ENCODE peak calls at places on chromosomes 6 and 20, in seven cellular contexts. A is nephron progenitor cell, F is brain microvascular endothelial cell, L is MM.1S, W is GM20000, S is fibroblast of the aortic adventitia, I is endodermal cell. E is an unnamed sample.

GRCh38 chr6:108365488-108365887 is 70.6 kb downstream of the AFG1L start:
- DNase-seq in F (no peak), A (no peak), L (no peak), W (no peak), I (no peak), S (peak; percentile 2), E (no peak)

GRCh38 chr6:30041821-30042220 is 19.2 kb upstream of the POLR1H start:
- DNase-seq in S (no peak), I (no peak), F (no peak), L (no peak), W (no peak), A (no peak), E (no peak)

GRCh38 chr6:84597238-84597875 is 167.0 kb downstream of the TBX18 start:
- DNase-seq in S (peak; percentile 40), L (no peak), A (no peak), F (peak; percentile 41), W (no peak), I (no peak), E (no peak)

GRCh38 chr6:144364727-144365126 is 79.6 kb downstream of the UTRN start:
- DNase-seq in L (no peak), A (no peak), F (no peak), S (no peak), W (no peak), I (no peak), E (no peak)

GRCh38 chr6:63560806-63561672 is 11.2 kb upstream of the LOC128125822 start:
- DNase-seq in I (no peak), S (peak; percentile 80), L (no peak), A (no peak), W (no peak), F (no peak), E (no peak)

GRCh38 chr6:90256698-90257485 is 39.8 kb downstream of the BACH2 start:
- DNase-seq in W (no peak), I (no peak), L (no peak), F (peak; percentile 65), A (no peak), S (peak; percentile 59), E (no peak)

GRCh38 chr6:391559-392440 is at the start of gene IRF4:
- DNase-seq in W (peak; percentile 97), F (no peak), I (peak; percentile 84), S (no peak), A (peak; percentile 47), L (peak; percentile 88), E (peak; percentile 95)

GRCh38 chr6:161079566-161080262 is 88.1 kb downstream of the MAP3K4 start:
- DNase-seq in W (no peak), S (peak; percentile 42), A (no peak), I (no peak), F (peak; percentile 84), L (no peak), E (no peak)

GRCh38 chr6:154086510-154086909 is 47.5 kb downstream of the OPRM1 start:
- DNase-seq in L (no peak), F (no peak), W (no peak), I (no peak), A (no peak), S (no peak), E (no peak)

GRCh38 chr6:33809619-33810018 is 5.8 kb upstream of the MLN start:
- DNase-seq in L (no peak), I (no peak), A (no peak), F (no peak), W (no peak), S (no peak), E (no peak)

GRCh38 chr6:5905431-5906339 is 101.0 kb downstream of the NRN1 start:
- DNase-seq in F (peak; percentile 87), A (no peak), L (no peak), W (no peak), I (no peak), S (peak; percentile 97), E (no peak)

GRCh38 chr20:675453-676314 is at the start of gene SCRT2:
- DNase-seq in W (peak; percentile 86), I (peak; percentile 95), A (peak; percentile 97), F (peak; percentile 38), L (peak; percentile 73), S (peak; percentile 66), E (peak; percentile 84)

GRCh38 chr6:121516331-121516730 is 80.9 kb downstream of the GJA1 start:
- DNase-seq in I (no peak), F (peak; percentile 58), W (no peak), A (no peak), S (peak; percentile 66), L (no peak), E (no peak)

GRCh38 chr6:141914646-141915045 is 218.1 kb upstream of the GJE1 start:
- DNase-seq in L (no peak), W (no peak), A (no peak), F (peak; percentile 6), S (no peak), I (no peak), E (no peak)

GRCh38 chr6:16633465-16633864 is 127.8 kb downstream of the ATXN1 start:
- DNase-seq in A (no peak), I (no peak), S (no peak), L (no peak), F (no peak), W (no peak), E (no peak)

GRCh38 chr6:75986935-75987334 is 85.5 kb downstream of the IMPG1 start:
- DNase-seq in A (no peak), I (no peak), F (no peak), W (no peak), L (no peak), S (no peak), E (no peak)

GRCh38 chr20:59086923-59087322 is 44.3 kb upstream of the PRELID3B start:
- DNase-seq in L (no peak), A (no peak), I (no peak), F (no peak), S (no peak), W (no peak), E (no peak)

GRCh38 chr6:46465294-46466165 is 25.7 kb downstream of the RCAN2 start:
- DNase-seq in S (peak; percentile 7), I (no peak), F (no peak), W (no peak), L (no peak), A (no peak), E (no peak)

GRCh38 chr6:57162008-57162407 is 10.1 kb upstream of the BAG2 start:
- DNase-seq in W (no peak), L (no peak), S (no peak), A (no peak), I (no peak), F (no peak), E (no peak)

GRCh38 chr6:6565069-6565468 is 23.5 kb upstream of the LY86 start:
- DNase-seq in A (no peak), L (no peak), I (no peak), F (no peak), S (no peak), W (no peak), E (no peak)

GRCh38 chr6:157551041-157551832 is 170.2 kb downstream of the ZDHHC14 start:
- DNase-seq in W (no peak), S (no peak), F (no peak), L (no peak), I (peak; percentile 56), A (no peak), E (no peak)

GRCh38 chr20:62860924-62861691 is 514 bp downstream of the TCFL5 start:
- DNase-seq in W (no peak), A (no peak), F (no peak), I (peak; percentile 67), S (no peak), L (no peak), E (peak; percentile 49)

GRCh38 chr6:163354085-163354484 is 60.4 kb upstream of the QKI start:
- DNase-seq in I (no peak), S (peak; percentile 15), W (no peak), A (no peak), L (no peak), F (peak; percentile 67), E (no peak)

GRCh38 chr20:45969712-45970634 is 2.0 kb downstream of the ZNF335 start:
- DNase-seq in I (peak; percentile 81), F (peak; percentile 55), W (peak; percentile 55), S (peak; percentile 77), A (no peak), L (peak; percentile 43), E (no peak)

GRCh38 chr6:2037230-2037926 is 208.0 kb downstream of the GMDS start:
- DNase-seq in A (no peak), I (peak; percentile 60), W (no peak), F (no peak), L (no peak), S (peak; percentile 61), E (no peak)

GRCh38 chr6:30470968-30471367 is 18.3 kb upstream of the HLA-E start:
- DNase-seq in F (no peak), S (no peak), A (no peak), L (no peak), W (no peak), I (no peak), E (no peak)

GRCh38 chr6:64861039-64861651 is 845.9 kb downstream of the EYS start:
- DNase-seq in L (no peak), W (no peak), A (no peak), F (no peak), S (no peak), I (no peak), E (no peak)

GRCh38 chr6:131523988-131524673 is 48.9 kb upstream of the ARG1 start:
- DNase-seq in S (no peak), L (no peak), I (no peak), W (no peak), F (no peak), A (no peak), E (no peak)
- TF ChIP-seq CTCF in S (no peak), L (no peak), I (no peak), W (no peak), F (no peak), A (no peak), E (no peak)

DNA sequence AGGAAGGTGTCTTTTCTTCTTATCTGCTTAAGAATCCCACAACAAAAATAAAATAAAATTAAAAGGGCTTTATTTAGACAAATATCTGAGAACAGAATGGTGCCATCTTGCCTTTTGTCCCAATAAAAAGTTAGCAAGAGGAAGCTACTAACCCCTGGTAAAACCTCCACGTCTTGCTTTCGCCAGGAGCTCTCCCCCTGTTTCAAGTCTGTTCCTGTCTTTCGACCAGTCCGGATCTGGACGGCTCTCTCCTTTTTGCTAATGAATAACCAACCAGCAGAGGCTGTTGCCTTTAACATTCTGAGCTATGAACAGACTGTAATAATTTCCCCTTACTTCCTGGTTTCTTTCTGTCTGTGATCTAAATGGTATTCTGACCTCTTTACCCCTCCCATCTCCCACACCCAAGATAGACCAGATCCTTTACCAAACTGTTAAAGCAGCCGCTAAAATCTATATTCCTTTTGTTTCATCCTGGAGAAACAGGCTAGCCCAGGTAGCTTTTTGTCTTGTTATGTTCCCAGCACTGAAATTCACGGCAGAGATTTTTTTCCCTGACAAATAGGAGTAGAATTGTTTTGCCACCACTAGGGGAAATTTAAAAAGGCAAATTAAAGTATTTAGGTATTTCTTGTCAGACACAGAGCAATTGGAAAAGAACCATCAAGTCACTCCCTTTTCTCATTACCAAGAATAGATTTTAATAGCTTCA is at the start of gene FRK:
- DNase-seq in W (no peak), L (peak; percentile 32), A (no peak), S (peak; percentile 69), I (no peak), F (peak; percentile 43), E (no peak)
- TF ChIP-seq CTCF in W (no peak), L (peak; percentile 46), A (no peak), S (peak; percentile 51), I (peak; percentile 66), F (peak; percentile 12), E (no peak)

GRCh38 chr6:159842035-159842434 is 42.0 kb downstream of the PNLDC1 start:
- DNase-seq in L (no peak), S (peak; percentile 27), W (no peak), F (no peak), I (no peak), A (no peak), E (no peak)
- TF ChIP-seq CTCF in L (no peak), S (peak; percentile 53), W (no peak), F (peak; percentile 54), I (peak; percentile 72), A (peak; percentile 34), E (peak; percentile 4)

GRCh38 chr6:150086026-150086425 is 17.1 kb upstream of the ULBP3 start:
- DNase-seq in W (no peak), S (no peak), F (no peak), I (no peak), A (no peak), L (no peak), E (no peak)
- TF ChIP-seq CTCF in W (no peak), S (no peak), F (no peak), I (no peak), A (no peak), L (no peak), E (no peak)

E was measured in GM13977.